ENCODE peak calls at places on chromosomes 12 and 14, in seven cellular contexts. One of them, this sample, is unnamed.
A peak's percentile ranks its signal among the peaks of the same experiment; 100 is the strongest.

GRCh38 chr12:94427520-94428381 is 31.9 kb downstream of the CEP83 start:
- DNase-seq in left ventricle myocardium inferior: peak; percentile 28
- DNase-seq in right lobe of liver: no peak
- DNase-seq in heart left ventricle: peak; percentile 54
- DNase-seq in IMR-90: peak; percentile 82
- DNase-seq in stomach: no peak
- DNase-seq in bronchial epithelial cell: no peak
- DNase-seq in this sample: peak; percentile 40

GRCh38 chr12:108315486-108316105 is 23.5 kb downstream of the CMKLR1 start:
- DNase-seq in left ventricle myocardium inferior: no peak
- DNase-seq in right lobe of liver: no peak
- DNase-seq in stomach: no peak
- DNase-seq in bronchial epithelial cell: no peak
- DNase-seq in IMR-90: no peak
- DNase-seq in heart left ventricle: no peak
- DNase-seq in this sample: no peak

GRCh38 chr12:3832738-3833137 is 40.5 kb downstream of the PARP11 start:
- DNase-seq in stomach: no peak
- DNase-seq in bronchial epithelial cell: peak; percentile 51
- DNase-seq in heart left ventricle: no peak
- DNase-seq in IMR-90: peak; percentile 54
- DNase-seq in right lobe of liver: no peak
- DNase-seq in left ventricle myocardium inferior: no peak
- DNase-seq in this sample: no peak

GRCh38 chr12:16509411-16509810 is 96.6 kb downstream of the LMO3 start:
- DNase-seq in left ventricle myocardium inferior: no peak
- DNase-seq in IMR-90: no peak
- DNase-seq in heart left ventricle: no peak
- DNase-seq in right lobe of liver: no peak
- DNase-seq in bronchial epithelial cell: no peak
- DNase-seq in stomach: no peak
- DNase-seq in this sample: no peak

GRCh38 chr12:111570090-111570961 is 28.8 kb downstream of the ATXN2 start:
- DNase-seq in stomach: no peak
- DNase-seq in left ventricle myocardium inferior: no peak
- DNase-seq in heart left ventricle: no peak
- DNase-seq in right lobe of liver: no peak
- DNase-seq in IMR-90: peak; percentile 92
- DNase-seq in bronchial epithelial cell: peak; percentile 89
- DNase-seq in this sample: peak; percentile 86

GRCh38 chr14:67934087-67934486 is 114.5 kb downstream of the RAD51B start:
- DNase-seq in bronchial epithelial cell: peak; percentile 78
- DNase-seq in heart left ventricle: peak; percentile 27
- DNase-seq in right lobe of liver: no peak
- DNase-seq in stomach: no peak
- DNase-seq in left ventricle myocardium inferior: no peak
- DNase-seq in IMR-90: peak; percentile 85
- DNase-seq in this sample: peak; percentile 55

GRCh38 chr12:115079760-115080159 is 395.8 kb upstream of the TBX3 start:
- DNase-seq in left ventricle myocardium inferior: no peak
- DNase-seq in IMR-90: no peak
- DNase-seq in bronchial epithelial cell: peak; percentile 21
- DNase-seq in right lobe of liver: no peak
- DNase-seq in heart left ventricle: no peak
- DNase-seq in stomach: no peak
- DNase-seq in this sample: no peak

GRCh38 chr12:69598174-69598753 is 12.4 kb downstream of the LRRC10 start:
- DNase-seq in left ventricle myocardium inferior: no peak
- DNase-seq in heart left ventricle: no peak
- DNase-seq in IMR-90: no peak
- DNase-seq in stomach: no peak
- DNase-seq in right lobe of liver: no peak
- DNase-seq in bronchial epithelial cell: no peak
- DNase-seq in this sample: no peak

GRCh38 chr12:92553389-92553788 is 149.4 kb upstream of the PLEKHG7 start:
- DNase-seq in bronchial epithelial cell: peak; percentile 97
- DNase-seq in heart left ventricle: peak; percentile 74
- DNase-seq in right lobe of liver: peak; percentile 73
- DNase-seq in IMR-90: no peak
- DNase-seq in left ventricle myocardium inferior: peak; percentile 70
- DNase-seq in stomach: peak; percentile 42
- DNase-seq in this sample: no peak

DNA sequence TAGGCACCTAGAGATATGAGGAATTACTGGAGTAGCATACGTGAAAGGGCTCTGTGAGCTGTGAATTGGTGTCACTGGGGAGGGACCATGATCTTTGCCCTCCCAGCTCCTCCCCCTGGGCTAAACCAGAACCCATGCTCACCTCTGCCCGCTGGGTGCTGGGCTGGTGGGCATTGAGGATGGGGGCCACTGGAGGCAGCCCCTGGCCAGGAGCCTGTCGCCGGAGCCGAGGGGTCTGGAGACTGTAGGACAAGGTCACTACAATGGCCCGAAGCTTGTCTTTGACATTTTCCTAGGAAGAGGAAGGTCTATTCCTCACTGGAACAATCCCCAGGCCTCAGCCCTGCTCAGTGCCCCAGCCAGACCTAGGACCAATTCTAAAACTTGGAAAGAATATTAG is 11.6 kb downstream of the ITGA7 start:
- DNase-seq in stomach: no peak
- DNase-seq in heart left ventricle: no peak
- DNase-seq in right lobe of liver: peak; percentile 3
- DNase-seq in bronchial epithelial cell: no peak
- DNase-seq in left ventricle myocardium inferior: no peak
- DNase-seq in IMR-90: no peak
- DNase-seq in this sample: no peak
- H3K36me3 ChIP-seq in stomach: peaks cover 3% of the 10 kb centered on the region
- H3K36me3 ChIP-seq in heart left ventricle: peaks cover 90% of the 10 kb centered on the region
- H3K36me3 ChIP-seq in right lobe of liver: no peaks in the 10 kb centered on the region
- H3K36me3 ChIP-seq in bronchial epithelial cell: no peaks in the 10 kb centered on the region
- H3K36me3 ChIP-seq in left ventricle myocardium inferior: peaks cover 85% of the 10 kb centered on the region
- H3K36me3 ChIP-seq in IMR-90: no peaks in the 10 kb centered on the region
- H3K36me3 ChIP-seq in this sample: no peaks in the 10 kb centered on the region

DNA sequence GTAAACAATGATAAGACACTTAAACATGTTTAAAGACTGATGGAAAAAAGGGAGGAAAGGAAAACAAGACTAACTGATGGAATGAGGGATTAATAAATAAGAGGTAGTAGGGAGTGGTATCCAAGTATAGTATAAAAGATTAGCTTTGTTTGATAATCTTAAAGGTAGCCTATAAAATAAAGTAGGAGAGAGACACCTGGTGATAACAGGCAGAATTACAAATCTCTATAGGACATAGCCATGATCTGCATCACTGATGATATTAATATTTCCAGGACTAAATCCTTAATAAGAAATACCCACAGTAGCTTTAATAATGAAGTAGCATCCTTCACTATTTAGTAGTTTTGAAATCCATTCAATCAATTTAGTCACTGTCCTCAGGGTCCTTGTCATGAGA is 30.4 kb downstream of the DLGAP5 start:
- DNase-seq in IMR-90: peak; percentile 54
- DNase-seq in left ventricle myocardium inferior: no peak
- DNase-seq in heart left ventricle: no peak
- DNase-seq in right lobe of liver: no peak
- DNase-seq in stomach: no peak
- DNase-seq in bronchial epithelial cell: peak; percentile 44
- DNase-seq in this sample: no peak
- TF ChIP-seq CTCF in IMR-90: peak; percentile 67
- TF ChIP-seq CTCF in left ventricle myocardium inferior: peak; percentile 76
- TF ChIP-seq CTCF in heart left ventricle: peak; percentile 74
- TF ChIP-seq CTCF in right lobe of liver: peak; percentile 67
- TF ChIP-seq CTCF in stomach: peak; percentile 72
- TF ChIP-seq CTCF in bronchial epithelial cell: peak; percentile 17
- TF ChIP-seq CTCF in this sample: peak; percentile 32

GRCh38 chr12:120720972-120721801 is 4.4 kb upstream of the ACADS start:
- DNase-seq in stomach: no peak
- DNase-seq in IMR-90: no peak
- DNase-seq in right lobe of liver: no peak
- DNase-seq in heart left ventricle: no peak
- DNase-seq in left ventricle myocardium inferior: no peak
- DNase-seq in bronchial epithelial cell: no peak
- DNase-seq in this sample: no peak

GRCh38 chr12:120720234-120720968 is 5.2 kb upstream of the ACADS start:
- DNase-seq in IMR-90: peak; percentile 71
- DNase-seq in bronchial epithelial cell: peak; percentile 66
- DNase-seq in left ventricle myocardium inferior: no peak
- DNase-seq in right lobe of liver: no peak
- DNase-seq in stomach: no peak
- DNase-seq in heart left ventricle: no peak
- DNase-seq in this sample: peak; percentile 56

GRCh38 chr12:120718055-120718454 is 7.6 kb upstream of the ACADS start:
- DNase-seq in stomach: no peak
- DNase-seq in bronchial epithelial cell: no peak
- DNase-seq in heart left ventricle: no peak
- DNase-seq in right lobe of liver: no peak
- DNase-seq in IMR-90: no peak
- DNase-seq in left ventricle myocardium inferior: no peak
- DNase-seq in this sample: no peak

GRCh38 chr12:120719496-120720233 is 6.0 kb upstream of the ACADS start:
- DNase-seq in stomach: peak; percentile 37
- DNase-seq in left ventricle myocardium inferior: no peak
- DNase-seq in heart left ventricle: no peak
- DNase-seq in right lobe of liver: peak; percentile 88
- DNase-seq in IMR-90: peak; percentile 26
- DNase-seq in bronchial epithelial cell: no peak
- DNase-seq in this sample: no peak

DNA sequence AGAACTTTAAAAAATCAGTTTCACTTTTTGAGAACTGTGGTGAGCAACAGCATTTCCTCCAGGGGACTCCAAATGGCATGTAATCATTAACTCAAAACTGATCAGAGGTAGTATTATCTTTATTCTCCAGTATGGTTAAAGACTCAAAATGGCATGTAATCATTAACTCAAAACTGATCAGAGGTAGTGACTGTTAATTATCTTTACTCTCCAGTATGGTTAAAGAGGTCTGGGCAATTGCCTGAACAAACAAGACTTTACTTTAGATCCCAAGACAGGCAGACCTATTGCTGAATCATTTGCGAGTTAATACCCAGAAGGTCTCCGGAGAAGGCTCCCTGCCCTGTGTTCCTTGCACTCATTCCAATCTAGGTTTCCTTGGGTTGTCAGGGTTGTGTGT is 6.6 kb upstream of the ACADS start:
- DNase-seq in right lobe of liver: no peak
- DNase-seq in bronchial epithelial cell: no peak
- DNase-seq in stomach: no peak
- DNase-seq in IMR-90: no peak
- DNase-seq in heart left ventricle: no peak
- DNase-seq in left ventricle myocardium inferior: no peak
- DNase-seq in this sample: no peak
- H3K36me3 ChIP-seq in right lobe of liver: no peaks in the 10 kb centered on the region
- H3K36me3 ChIP-seq in bronchial epithelial cell: peaks cover 29% of the 10 kb centered on the region
- H3K36me3 ChIP-seq in stomach: peaks cover 79% of the 10 kb centered on the region
- H3K36me3 ChIP-seq in IMR-90: peaks cover 47% of the 10 kb centered on the region
- H3K36me3 ChIP-seq in heart left ventricle: peaks cover 100% of the 10 kb centered on the region
- H3K36me3 ChIP-seq in left ventricle myocardium inferior: peaks cover 100% of the 10 kb centered on the region
- H3K36me3 ChIP-seq in this sample: peaks cover 56% of the 10 kb centered on the region

GRCh38 chr12:100987552-100988277 is 193.1 kb downstream of the ANO4 start:
- DNase-seq in IMR-90: peak; percentile 70
- DNase-seq in stomach: no peak
- DNase-seq in left ventricle myocardium inferior: no peak
- DNase-seq in heart left ventricle: no peak
- DNase-seq in bronchial epithelial cell: peak; percentile 39
- DNase-seq in right lobe of liver: no peak
- DNase-seq in this sample: peak; percentile 4
- TF ChIP-seq CTCF in IMR-90: peak; percentile 55
- TF ChIP-seq CTCF in stomach: no peak
- TF ChIP-seq CTCF in left ventricle myocardium inferior: no peak
- TF ChIP-seq CTCF in heart left ventricle: no peak
- TF ChIP-seq CTCF in bronchial epithelial cell: peak; percentile 34
- TF ChIP-seq CTCF in right lobe of liver: peak; percentile 16
- TF ChIP-seq CTCF in this sample: peak; percentile 81

This sample was measured in brain microvascular endothelial cell.